ENCODE peak calls at places on chromosomes 1 and 21, in seven cellular contexts. One of them, this sample, is unnamed.

GRCh38 chr1:45014403-45015028 is 2.5 kb downstream of the UROD start:
- DNase-seq in Ammon's horn: peak; percentile 92
- DNase-seq in fibroblast of the aortic adventitia: peak; percentile 94
- DNase-seq in activated CD4-positive, alpha-beta T cell treated with anti-CD3 and anti-CD28 coated beads for 36 hours: peak; percentile 88
- DNase-seq in NCI-H1436: peak; percentile 74
- DNase-seq in endodermal cell: peak; percentile 96
- DNase-seq in WTC11: peak; percentile 91
- DNase-seq in this sample: peak; percentile 89

GRCh38 chr1:23799570-23800395 is 771 bp downstream of the GALE start:
- DNase-seq in Ammon's horn: no peak
- DNase-seq in fibroblast of the aortic adventitia: peak; percentile 34
- DNase-seq in activated CD4-positive, alpha-beta T cell treated with anti-CD3 and anti-CD28 coated beads for 36 hours: peak; percentile 72
- DNase-seq in NCI-H1436: no peak
- DNase-seq in endodermal cell: peak; percentile 88
- DNase-seq in WTC11: peak; percentile 57
- DNase-seq in this sample: peak; percentile 74

GRCh38 chr1:160862151-160863061 is at the start of gene CD244:
- DNase-seq in Ammon's horn: peak; percentile 63
- DNase-seq in fibroblast of the aortic adventitia: no peak
- DNase-seq in activated CD4-positive, alpha-beta T cell treated with anti-CD3 and anti-CD28 coated beads for 36 hours: peak; percentile 79
- DNase-seq in NCI-H1436: no peak
- DNase-seq in endodermal cell: peak; percentile 86
- DNase-seq in WTC11: no peak
- DNase-seq in this sample: peak; percentile 86

GRCh38 chr1:10001016-10001665 is 4.1 kb downstream of the RBP7 start:
- DNase-seq in Ammon's horn: peak; percentile 77
- DNase-seq in fibroblast of the aortic adventitia: peak; percentile 64
- DNase-seq in activated CD4-positive, alpha-beta T cell treated with anti-CD3 and anti-CD28 coated beads for 36 hours: no peak
- DNase-seq in NCI-H1436: no peak
- DNase-seq in endodermal cell: no peak
- DNase-seq in WTC11: no peak
- DNase-seq in this sample: no peak

GRCh38 chr1:223233410-223234163 is 90.5 kb upstream of the TLR5 start:
- DNase-seq in Ammon's horn: peak; percentile 39
- DNase-seq in fibroblast of the aortic adventitia: peak; percentile 87
- DNase-seq in activated CD4-positive, alpha-beta T cell treated with anti-CD3 and anti-CD28 coated beads for 36 hours: peak; percentile 44
- DNase-seq in NCI-H1436: no peak
- DNase-seq in endodermal cell: peak; percentile 62
- DNase-seq in WTC11: no peak
- DNase-seq in this sample: peak; percentile 16

GRCh38 chr1:25210728-25211127 is 21.6 kb downstream of the SYF2 start:
- DNase-seq in Ammon's horn: no peak
- DNase-seq in fibroblast of the aortic adventitia: no peak
- DNase-seq in activated CD4-positive, alpha-beta T cell treated with anti-CD3 and anti-CD28 coated beads for 36 hours: no peak
- DNase-seq in NCI-H1436: no peak
- DNase-seq in endodermal cell: peak; percentile 76
- DNase-seq in WTC11: no peak
- DNase-seq in this sample: no peak

GRCh38 chr1:155880251-155880650 is 20.9 kb downstream of the SYT11 start:
- DNase-seq in Ammon's horn: no peak
- DNase-seq in fibroblast of the aortic adventitia: no peak
- DNase-seq in activated CD4-positive, alpha-beta T cell treated with anti-CD3 and anti-CD28 coated beads for 36 hours: no peak
- DNase-seq in NCI-H1436: no peak
- DNase-seq in endodermal cell: no peak
- DNase-seq in WTC11: no peak
- DNase-seq in this sample: no peak

GRCh38 chr1:160836981-160837557 is 25.6 kb downstream of the CD244 start:
- DNase-seq in Ammon's horn: no peak
- DNase-seq in fibroblast of the aortic adventitia: peak; percentile 25
- DNase-seq in activated CD4-positive, alpha-beta T cell treated with anti-CD3 and anti-CD28 coated beads for 36 hours: no peak
- DNase-seq in NCI-H1436: no peak
- DNase-seq in endodermal cell: no peak
- DNase-seq in WTC11: no peak
- DNase-seq in this sample: no peak

GRCh38 chr1:23366146-23366545 is 3.5 kb downstream of the ZNF436 start:
- DNase-seq in Ammon's horn: no peak
- DNase-seq in fibroblast of the aortic adventitia: no peak
- DNase-seq in activated CD4-positive, alpha-beta T cell treated with anti-CD3 and anti-CD28 coated beads for 36 hours: no peak
- DNase-seq in NCI-H1436: no peak
- DNase-seq in endodermal cell: no peak
- DNase-seq in WTC11: no peak
- DNase-seq in this sample: no peak

GRCh38 chr1:23559136-23559984 is at the start of gene ID3:
- DNase-seq in Ammon's horn: peak; percentile 92
- DNase-seq in fibroblast of the aortic adventitia: peak; percentile 99
- DNase-seq in activated CD4-positive, alpha-beta T cell treated with anti-CD3 and anti-CD28 coated beads for 36 hours: peak; percentile 96
- DNase-seq in NCI-H1436: peak; percentile 92
- DNase-seq in endodermal cell: peak; percentile 98
- DNase-seq in WTC11: peak; percentile 96
- DNase-seq in this sample: peak; percentile 98

GRCh38 chr21:42636535-42636914 is 16.9 kb upstream of the PDE9A start:
- DNase-seq in Ammon's horn: no peak
- DNase-seq in fibroblast of the aortic adventitia: peak; percentile 64
- DNase-seq in activated CD4-positive, alpha-beta T cell treated with anti-CD3 and anti-CD28 coated beads for 36 hours: no peak
- DNase-seq in NCI-H1436: no peak
- DNase-seq in endodermal cell: no peak
- DNase-seq in WTC11: no peak
- DNase-seq in this sample: no peak

GRCh38 chr1:21623411-21623961 is 45.7 kb downstream of the RAP1GAP start:
- DNase-seq in Ammon's horn: no peak
- DNase-seq in fibroblast of the aortic adventitia: no peak
- DNase-seq in activated CD4-positive, alpha-beta T cell treated with anti-CD3 and anti-CD28 coated beads for 36 hours: no peak
- DNase-seq in NCI-H1436: no peak
- DNase-seq in endodermal cell: no peak
- DNase-seq in WTC11: no peak
- DNase-seq in this sample: no peak

This sample was measured in activated CD8-positive, alpha-beta T cell treated with anti-CD3 and anti-CD28 coated beads for 36 hours.